ENCODE peak calls at places on chromosomes 4 and X, in six cellular contexts. K, H, I, O, L and T are unnamed samples.
A peak's percentile ranks its signal among the peaks of the same experiment; 100 is the strongest.

GRCh38 chrX:66731398-66731797 is 92.5 kb upstream of the EDA2R start:
- DNase-seq in K (peak; percentile 62), H (no peak), I (no peak), O (peak; percentile 26), L (no peak), T (no peak)

GRCh38 chr4:20538922-20539321 is 161.3 kb upstream of the PACRGL start:
- DNase-seq in K (no peak), H (no peak), I (no peak), O (no peak), L (no peak), T (no peak)

GRCh38 chr4:184397516-184398163 is 76.7 kb downstream of the IRF2 start:
- DNase-seq in K (no peak), H (no peak), I (no peak), O (no peak), L (no peak), T (no peak)

GRCh38 chrX:123590842-123591491 is 141.9 kb downstream of the THOC2 start:
- DNase-seq in K (no peak), H (no peak), I (no peak), O (no peak), L (no peak), T (no peak)

GRCh38 chr4:121379276-121379675 is 1.5 kb downstream of the QRFPR start:
- DNase-seq in K (no peak), H (no peak), I (no peak), O (no peak), L (no peak), T (no peak)

GRCh38 chr4:186078977-186079697 is 10.2 kb downstream of the TLR3 start:
- DNase-seq in K (peak; percentile 91), H (no peak), I (no peak), O (no peak), L (no peak), T (no peak)

GRCh38 chr4:88378691-88379559 is at the start of gene HERC6:
- DNase-seq in K (peak; percentile 91), H (peak; percentile 33), I (peak; percentile 60), O (peak; percentile 52), L (peak; percentile 68), T (peak; percentile 23)

GRCh38 chr4:14110407-14110806 is 482.9 kb upstream of the BOD1L1 start:
- DNase-seq in K (no peak), H (no peak), I (no peak), O (no peak), L (no peak), T (no peak)